ENCODE peak calls at places on chromosomes 4 and X, in nine cellular contexts. One of them, this sample, is unnamed.

GRCh38 chrX:12138366-12139313 is at the start of gene FRMPD4:
- DNase-seq in endothelial cell: peak; percentile 15
- DNase-seq in ovary: no peak
- DNase-seq in H9: peak; percentile 67
- DNase-seq in ascending aorta: no peak
- DNase-seq in tibial nerve: no peak
- DNase-seq in cardiac muscle cell: peak; percentile 61
- DNase-seq in RWPE1: peak; percentile 1
- DNase-seq in BJ: no peak
- DNase-seq in this sample: no peak

GRCh38 chrX:80765226-80765625 is 44.5 kb downstream of the BRWD3 start:
- DNase-seq in tibial nerve: no peak
- DNase-seq in BJ: peak; percentile 62
- DNase-seq in ascending aorta: no peak
- DNase-seq in RWPE1: peak; percentile 29
- DNase-seq in ovary: no peak
- DNase-seq in endothelial cell: no peak
- DNase-seq in cardiac muscle cell: no peak
- DNase-seq in H9: no peak
- DNase-seq in this sample: peak; percentile 52

GRCh38 chr4:26490111-26490979 is at the start of gene CCKAR:
- DNase-seq in ovary: no peak
- DNase-seq in BJ: no peak
- DNase-seq in cardiac muscle cell: no peak
- DNase-seq in endothelial cell: no peak
- DNase-seq in ascending aorta: no peak
- DNase-seq in tibial nerve: no peak
- DNase-seq in RWPE1: no peak
- DNase-seq in H9: no peak
- DNase-seq in this sample: no peak

GRCh38 chr4:109559625-109559982 is 442 bp upstream of the MCUB start:
- DNase-seq in RWPE1: peak; percentile 38
- DNase-seq in H9: peak; percentile 60
- DNase-seq in BJ: no peak
- DNase-seq in cardiac muscle cell: no peak
- DNase-seq in endothelial cell: peak; percentile 47
- DNase-seq in ovary: peak; percentile 36
- DNase-seq in ascending aorta: no peak
- DNase-seq in tibial nerve: no peak
- DNase-seq in this sample: no peak

GRCh38 chrX:99353412-99353811 is 1056.7 kb downstream of the PCDH19 start:
- DNase-seq in cardiac muscle cell: peak; percentile 20
- DNase-seq in ovary: no peak
- DNase-seq in H9: no peak
- DNase-seq in endothelial cell: no peak
- DNase-seq in RWPE1: no peak
- DNase-seq in tibial nerve: no peak
- DNase-seq in ascending aorta: no peak
- DNase-seq in BJ: no peak
- DNase-seq in this sample: no peak

GRCh38 chrX:27966492-27966891 is 14.8 kb downstream of the DCAF8L1 start:
- DNase-seq in ascending aorta: no peak
- DNase-seq in H9: no peak
- DNase-seq in tibial nerve: no peak
- DNase-seq in ovary: no peak
- DNase-seq in BJ: no peak
- DNase-seq in RWPE1: no peak
- DNase-seq in cardiac muscle cell: no peak
- DNase-seq in endothelial cell: no peak
- DNase-seq in this sample: no peak

GRCh38 chrX:53089224-53089842 is 4.6 kb upstream of the KANTR start:
- DNase-seq in ovary: peak; percentile 73
- DNase-seq in endothelial cell: no peak
- DNase-seq in cardiac muscle cell: peak; percentile 51
- DNase-seq in H9: no peak
- DNase-seq in ascending aorta: no peak
- DNase-seq in BJ: no peak
- DNase-seq in RWPE1: no peak
- DNase-seq in tibial nerve: no peak
- DNase-seq in this sample: peak; percentile 42

GRCh38 chr4:106048250-106048931 is 153.1 kb downstream of the NPNT start:
- DNase-seq in BJ: no peak
- DNase-seq in RWPE1: no peak
- DNase-seq in endothelial cell: no peak
- DNase-seq in ovary: no peak
- DNase-seq in tibial nerve: no peak
- DNase-seq in ascending aorta: no peak
- DNase-seq in H9: no peak
- DNase-seq in cardiac muscle cell: peak; percentile 6
- DNase-seq in this sample: peak; percentile 10

GRCh38 chrX:43868791-43869190 is 13.5 kb downstream of the MAOB start:
- DNase-seq in BJ: no peak
- DNase-seq in endothelial cell: no peak
- DNase-seq in H9: no peak
- DNase-seq in ovary: no peak
- DNase-seq in RWPE1: no peak
- DNase-seq in cardiac muscle cell: no peak
- DNase-seq in ascending aorta: no peak
- DNase-seq in tibial nerve: no peak
- DNase-seq in this sample: no peak

GRCh38 chrX:47166126-47166525 is 21.1 kb downstream of the RBM10 start:
- DNase-seq in BJ: no peak
- DNase-seq in H9: no peak
- DNase-seq in tibial nerve: no peak
- DNase-seq in ovary: no peak
- DNase-seq in endothelial cell: no peak
- DNase-seq in ascending aorta: no peak
- DNase-seq in cardiac muscle cell: no peak
- DNase-seq in RWPE1: no peak
- DNase-seq in this sample: no peak

This sample was measured in AG09309.